ENCODE peak calls at places on chromosomes 16 and 17, in six cellular contexts. Q, J, X, P, N and Z are unnamed samples.

GRCh38 chr16:50747206-50747956 is 5.5 kb downstream of the CYLD start:
- DNase-seq in Q (no peak), J (peak; percentile 22), X (peak; percentile 69), P (no peak), N (no peak), Z (peak; percentile 45)

GRCh38 chr17:69961488-69962145 is 113.4 kb upstream of the KCNJ16 start:
- DNase-seq in Q (no peak), J (no peak), X (peak; percentile 65), P (no peak), N (no peak), Z (no peak)

GRCh38 chr16:66273644-66274334 is 92.7 kb upstream of the CDH5 start:
- DNase-seq in Q (no peak), J (peak; percentile 16), X (no peak), P (peak; percentile 17), N (no peak), Z (peak; percentile 16)

GRCh38 chr16:86519649-86520316 is 9.5 kb downstream of the FOXF1 start:
- DNase-seq in Q (peak; percentile 30), J (peak; percentile 53), X (peak; percentile 38), P (no peak), N (no peak), Z (peak; percentile 25)

GRCh38 chr17:12789075-12789975 is at the start of gene ARHGAP44:
- DNase-seq in Q (no peak), J (peak; percentile 77), X (peak; percentile 74), P (peak; percentile 17), N (no peak), Z (peak; percentile 1)

GRCh38 chr17:27343972-27344607 is 50.2 kb downstream of the WSB1 start:
- DNase-seq in Q (no peak), J (no peak), X (no peak), P (no peak), N (no peak), Z (no peak)

GRCh38 chr17:66466933-66467367 is 164.5 kb downstream of the PRKCA start:
- DNase-seq in Q (no peak), J (peak; percentile 97), X (no peak), P (peak; percentile 99), N (peak; percentile 93), Z (peak; percentile 99)

GRCh38 chr16:610513-611381 is 20.0 kb upstream of the WFIKKN1 start:
- DNase-seq in Q (peak; percentile 37), J (no peak), X (peak; percentile 4), P (no peak), N (no peak), Z (peak; percentile 16)

GRCh38 chr17:77253611-77254051 is 112.9 kb downstream of the SEC14L1 start:
- DNase-seq in Q (no peak), J (no peak), X (no peak), P (no peak), N (no peak), Z (no peak)

GRCh38 chr17:1649116-1649843 is 386 bp downstream of the RILP start:
- DNase-seq in Q (peak; percentile 60), J (peak; percentile 82), X (peak; percentile 58), P (peak; percentile 79), N (no peak), Z (peak; percentile 70)

GRCh38 chr16:84482001-84482891 is 22.2 kb downstream of the MEAK7 start:
- DNase-seq in Q (no peak), J (no peak), X (no peak), P (no peak), N (no peak), Z (no peak)

GRCh38 chr17:50627386-50627781 is 7.3 kb upstream of the ABCC3 start:
- DNase-seq in Q (no peak), J (no peak), X (no peak), P (no peak), N (no peak), Z (no peak)

GRCh38 chr16:73418746-73419145 is 370.8 kb upstream of the ZFHX3 start:
- DNase-seq in Q (no peak), J (no peak), X (no peak), P (no peak), N (no peak), Z (no peak)